ENCODE peak calls at places on chromosomes 5 and 9, in six cellular contexts. O is effector memory CD4-positive, alpha-beta T cell; A is transverse colon; V is vagina; Q is testis; U is mammary epithelial cell. J is an unnamed sample.
A peak's percentile ranks its signal among the peaks of the same experiment; 100 is the strongest.

GRCh38 chr5:37668524-37669047 is 171.3 kb downstream of the GDNF start:
- DNase-seq in O (no peak), A (peak; percentile 41), V (no peak), Q (peak; percentile 25), U (peak; percentile 96), J (no peak)

GRCh38 chr5:58440882-58441281 is 19.0 kb downstream of the PLK2 start:
- DNase-seq in O (no peak), A (no peak), V (no peak), Q (no peak), U (no peak), J (no peak)

GRCh38 chr5:147558826-147559225 is 49.0 kb upstream of the DPYSL3 start:
- DNase-seq in O (no peak), A (peak; percentile 29), V (no peak), Q (peak; percentile 46), U (peak; percentile 57), J (peak; percentile 81)

GRCh38 chr5:31122998-31123950 is 70.2 kb upstream of the CDH6 start:
- DNase-seq in O (no peak), A (no peak), V (no peak), Q (no peak), U (no peak), J (no peak)

GRCh38 chr5:74588415-74588814 is 52.1 kb downstream of the ENC1 start:
- DNase-seq in O (no peak), A (no peak), V (no peak), Q (no peak), U (no peak), J (no peak)

GRCh38 chr9:83472764-83473163 is 65.4 kb downstream of the FRMD3 start:
- DNase-seq in O (no peak), A (no peak), V (no peak), Q (no peak), U (no peak), J (no peak)

GRCh38 chr9:120383611-120383998 is 196.4 kb downstream of the CDK5RAP2 start:
- DNase-seq in O (no peak), A (no peak), V (no peak), Q (no peak), U (no peak), J (no peak)

GRCh38 chr9:33263131-33263935 is 1.2 kb downstream of the BAG1 start:
- DNase-seq in O (no peak), A (no peak), V (no peak), Q (peak; percentile 45), U (peak; percentile 35), J (peak; percentile 61)

GRCh38 chr5:157100140-157100679 is 8.6 kb downstream of the HAVCR2 start:
- DNase-seq in O (no peak), A (no peak), V (no peak), Q (no peak), U (no peak), J (no peak)

GRCh38 chr9:101527066-101527465 is 6.6 kb upstream of the RNF20 start:
- DNase-seq in O (no peak), A (no peak), V (no peak), Q (no peak), U (peak; percentile 35), J (no peak)

GRCh38 chr5:18321516-18321915 is 687.3 kb downstream of the TAF11L14 start:
- DNase-seq in O (no peak), A (no peak), V (no peak), Q (no peak), U (no peak), J (no peak)

GRCh38 chr5:94544031-94544650 is 74.3 kb downstream of the KIAA0825 start:
- DNase-seq in O (no peak), A (no peak), V (no peak), Q (no peak), U (peak; percentile 4), J (peak; percentile 52)
- H3K9me3 ChIP-seq in O (no peaks in the 10 kb centered on the region), A (no peaks in the 10 kb centered on the region), V (no peaks in the 10 kb centered on the region), Q (no peaks in the 10 kb centered on the region), U (no peaks in the 10 kb centered on the region), J (peaks cover 4% of the 10 kb centered on the region)

DNA sequence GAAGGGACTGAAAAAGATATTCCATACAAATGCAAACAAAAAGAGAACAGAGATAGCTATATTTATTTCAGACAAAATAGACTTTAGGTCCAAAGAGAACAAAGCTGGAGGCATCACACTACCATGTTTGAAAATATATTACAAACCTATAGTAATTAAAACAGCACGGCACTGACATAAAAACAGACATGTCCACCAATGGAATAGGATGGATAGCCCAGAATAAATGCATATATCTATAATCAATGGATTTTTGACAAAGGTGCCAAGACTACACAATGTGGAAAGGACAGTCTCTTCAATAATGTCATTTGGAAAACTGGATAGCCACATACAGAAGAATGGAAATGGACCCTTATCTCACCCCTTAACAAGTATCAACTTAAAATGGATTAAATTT is 10.2 kb downstream of the PRKAA1 start:
- DNase-seq in O (no peak), A (no peak), V (no peak), Q (no peak), U (no peak), J (no peak)
- H3K4me1 ChIP-seq in O (no peaks in the 10 kb centered on the region), A (peaks cover 31% of the 10 kb centered on the region), V (peaks cover 40% of the 10 kb centered on the region), Q (peaks cover 18% of the 10 kb centered on the region), U (peaks cover 5% of the 10 kb centered on the region), J (no peaks in the 10 kb centered on the region)

GRCh38 chr5:40665902-40666301 is 13.8 kb upstream of the PTGER4 start:
- DNase-seq in O (no peak), A (no peak), V (no peak), Q (no peak), U (no peak), J (no peak)

GRCh38 chr5:40672440-40672839 is 7.3 kb upstream of the PTGER4 start:
- DNase-seq in O (no peak), A (no peak), V (no peak), Q (no peak), U (no peak), J (no peak)

GRCh38 chr5:40669606-40670005 is 10.1 kb upstream of the PTGER4 start:
- DNase-seq in O (no peak), A (no peak), V (no peak), Q (no peak), U (no peak), J (no peak)

GRCh38 chr5:40667171-40667663 is 12.5 kb upstream of the PTGER4 start:
- DNase-seq in O (no peak), A (no peak), V (no peak), Q (no peak), U (no peak), J (no peak)

DNA sequence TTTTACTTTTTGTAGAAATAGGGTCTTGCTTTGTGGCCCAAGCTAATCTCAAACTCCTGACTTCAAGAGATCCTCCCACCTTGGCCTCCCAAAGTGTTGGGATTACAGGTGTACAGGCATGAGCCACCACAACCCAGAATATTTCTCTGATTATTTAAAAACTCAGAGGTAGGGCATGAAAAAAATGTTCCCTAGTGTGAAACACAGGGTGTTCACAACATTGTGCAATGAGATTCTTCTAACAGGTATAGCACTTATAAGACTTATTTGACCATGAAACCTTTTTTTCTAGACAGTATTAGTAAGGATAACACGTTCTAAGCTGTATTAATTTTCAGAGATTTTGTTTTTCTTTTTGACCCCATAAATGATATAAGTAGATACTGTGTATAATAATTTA is 13.1 kb upstream of the PTGER4 start:
- DNase-seq in O (no peak), A (no peak), V (no peak), Q (no peak), U (peak; percentile 17), J (no peak)
- H3K9me3 ChIP-seq in O (no peaks in the 10 kb centered on the region), A (no peaks in the 10 kb centered on the region), V (no peaks in the 10 kb centered on the region), Q (no peaks in the 10 kb centered on the region), U (no peaks in the 10 kb centered on the region), J (no peaks in the 10 kb centered on the region)

GRCh38 chr9:715743-716400 is 125.6 kb upstream of the DMRT1 start:
- DNase-seq in O (no peak), A (no peak), V (no peak), Q (no peak), U (peak; percentile 55), J (no peak)

GRCh38 chr9:723308-723707 is 118.2 kb upstream of the DMRT1 start:
- DNase-seq in O (no peak), A (no peak), V (no peak), Q (no peak), U (no peak), J (no peak)

GRCh38 chr9:722388-722980 is 119.0 kb upstream of the DMRT1 start:
- DNase-seq in O (no peak), A (no peak), V (no peak), Q (no peak), U (no peak), J (no peak)

GRCh38 chr9:717722-718121 is 123.8 kb upstream of the DMRT1 start:
- DNase-seq in O (no peak), A (no peak), V (no peak), Q (no peak), U (no peak), J (no peak)

DNA sequence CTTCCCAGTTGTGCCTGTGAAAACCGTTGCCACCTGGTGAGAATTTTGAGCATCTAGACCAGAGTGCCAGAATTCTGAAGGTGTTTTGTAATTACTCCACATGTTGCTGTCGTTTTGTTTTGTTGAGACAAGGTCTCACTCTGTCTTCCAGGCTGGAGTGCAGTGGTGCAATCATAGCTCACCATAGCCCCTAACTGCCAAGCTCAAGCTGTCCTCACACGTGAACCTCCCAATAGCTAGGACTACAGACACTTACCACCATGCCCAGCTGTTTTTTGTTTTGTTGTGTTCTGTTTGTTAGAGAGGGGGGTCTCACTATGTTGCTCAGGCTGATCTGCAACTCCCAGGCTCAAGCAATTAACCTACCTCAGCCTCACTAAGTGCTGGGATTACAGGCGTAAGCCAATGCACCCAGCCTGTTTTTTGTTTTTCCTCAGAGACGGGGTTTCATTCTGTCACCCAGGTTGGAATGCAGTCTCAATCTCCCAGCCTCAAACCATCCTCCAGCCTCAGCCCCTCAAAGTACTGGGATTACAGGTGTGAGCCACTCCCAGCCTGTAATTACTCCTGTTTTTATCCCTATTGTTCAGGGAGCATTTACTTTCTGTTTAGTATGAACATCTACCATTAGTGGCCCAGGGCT is 121.1 kb upstream of the DMRT1 start:
- DNase-seq in O (no peak), A (no peak), V (no peak), Q (no peak), U (no peak), J (no peak)
- H3K4me1 ChIP-seq in O (no peaks in the 10 kb centered on the region), A (peaks cover 5% of the 10 kb centered on the region), V (peaks cover 20% of the 10 kb centered on the region), Q (peaks cover 15% of the 10 kb centered on the region), U (peaks cover 14% of the 10 kb centered on the region), J (peaks cover 34% of the 10 kb centered on the region)

GRCh38 chr9:93364734-93365426 is 86.6 kb upstream of the FAM120A start:
- DNase-seq in O (no peak), A (no peak), V (no peak), Q (no peak), U (no peak), J (no peak)

GRCh38 chr9:93365427-93366118 is 85.9 kb upstream of the FAM120A start:
- DNase-seq in O (no peak), A (no peak), V (no peak), Q (no peak), U (no peak), J (no peak)

GRCh38 chr9:93357649-93358048 is 93.8 kb upstream of the FAM120A start:
- DNase-seq in O (no peak), A (no peak), V (no peak), Q (no peak), U (no peak), J (no peak)

GRCh38 chr9:93366119-93366447 is 85.4 kb upstream of the FAM120A start:
- DNase-seq in O (no peak), A (no peak), V (no peak), Q (no peak), U (no peak), J (peak; percentile 54)

GRCh38 chr9:93361995-93362394 is 89.5 kb upstream of the FAM120A start:
- DNase-seq in O (no peak), A (no peak), V (no peak), Q (no peak), U (no peak), J (no peak)
- H3K9me3 ChIP-seq in O (no peaks in the 10 kb centered on the region), A (peaks cover 8% of the 10 kb centered on the region), V (no peaks in the 10 kb centered on the region), Q (no peaks in the 10 kb centered on the region), U (no peaks in the 10 kb centered on the region), J (peaks cover 7% of the 10 kb centered on the region)

J was measured in Karpas-422.